ENCODE peak calls at places on chromosome X, in eight cellular contexts. D is tibial nerve; X is heart right ventricle; Z is GM06990; Y is CD8-positive, alpha-beta memory T cell; L is cardiac fibroblast; G is Caco-2; E is IMR-90. P is an unnamed sample.

GRCh38 chrX:150058728-150059127 is 120.4 kb upstream of the EOLA2 start:
- DNase-seq in D (no peak), X (no peak), Z (no peak), Y (no peak), L (no peak), G (no peak), E (no peak), P (no peak)

GRCh38 chrX:53421125-53421524 is 1.3 kb downstream of the SMC1A start:
- DNase-seq in D (no peak), X (no peak), Z (no peak), Y (no peak), L (no peak), G (no peak), E (no peak), P (no peak)

GRCh38 chrX:110691446-110691845 is 104.2 kb downstream of the CHRDL1 start:
- DNase-seq in D (no peak), X (no peak), Z (no peak), Y (no peak), L (no peak), G (no peak), E (no peak), P (no peak)

GRCh38 chrX:153226344-153227190 is 47.5 kb downstream of the MAGEA1 start:
- DNase-seq in D (peak; percentile 29), X (no peak), Z (no peak), Y (no peak), L (peak; percentile 44), G (peak; percentile 9), E (peak; percentile 2), P (no peak)

GRCh38 chrX:40106677-40107290 is 9.0 kb upstream of the BCOR start:
- DNase-seq in D (no peak), X (peak; percentile 19), Z (no peak), Y (no peak), L (no peak), G (no peak), E (no peak), P (no peak)

GRCh38 chrX:55342533-55343501 is 78.1 kb upstream of the PAGE3 start:
- DNase-seq in D (no peak), X (peak; percentile 7), Z (no peak), Y (peak; percentile 46), L (peak; percentile 11), G (peak; percentile 4), E (no peak), P (no peak)

GRCh38 chrX:19005909-19006308 is 22.0 kb upstream of the PHKA2 start:
- DNase-seq in D (no peak), X (no peak), Z (no peak), Y (no peak), L (no peak), G (no peak), E (no peak), P (no peak)

GRCh38 chrX:49846004-49846403 is 16.9 kb downstream of the PAGE4 start:
- DNase-seq in D (no peak), X (no peak), Z (no peak), Y (no peak), L (no peak), G (no peak), E (no peak), P (no peak)

GRCh38 chrX:19785647-19786046 is 101.8 kb downstream of the SH3KBP1 start:
- DNase-seq in D (no peak), X (no peak), Z (no peak), Y (no peak), L (no peak), G (no peak), E (no peak), P (no peak)

GRCh38 chrX:115311666-115312065 is 22.2 kb downstream of the LUZP4 start:
- DNase-seq in D (no peak), X (peak; percentile 22), Z (peak; percentile 18), Y (no peak), L (peak; percentile 3), G (no peak), E (no peak), P (no peak)

GRCh38 chrX:15241258-15241657 is 28.6 kb downstream of the ASB9 start:
- DNase-seq in D (no peak), X (no peak), Z (no peak), Y (no peak), L (no peak), G (no peak), E (no peak), P (no peak)

GRCh38 chrX:13258052-13258444 is 61.8 kb downstream of the ATXN3L start:
- DNase-seq in D (no peak), X (no peak), Z (no peak), Y (no peak), L (no peak), G (no peak), E (no peak), P (no peak)

GRCh38 chrX:23785564-23785963 is 2.6 kb downstream of the SAT1 start:
- DNase-seq in D (no peak), X (no peak), Z (no peak), Y (no peak), L (peak; percentile 43), G (no peak), E (no peak), P (no peak)

GRCh38 chrX:23783569-23784486 is 855 bp downstream of the SAT1 start:
- DNase-seq in D (no peak), X (no peak), Z (peak; percentile 25), Y (peak; percentile 16), L (peak; percentile 37), G (no peak), E (no peak), P (no peak)

GRCh38 chrX:23782863-23783568 is at the start of gene SAT1:
- DNase-seq in D (peak; percentile 91), X (peak; percentile 96), Z (peak; percentile 91), Y (peak; percentile 90), L (peak; percentile 97), G (peak; percentile 94), E (peak; percentile 91), P (peak; percentile 97)

GRCh38 chrX:23784487-23785301 is 1.7 kb downstream of the SAT1 start:
- DNase-seq in D (no peak), X (no peak), Z (no peak), Y (no peak), L (peak; percentile 82), G (no peak), E (peak; percentile 88), P (no peak)

GRCh38 chrX:23782455-23782854 is 518 bp upstream of the SAT1 start:
- DNase-seq in D (no peak), X (no peak), Z (no peak), Y (no peak), L (no peak), G (no peak), E (no peak), P (no peak)
- H3K4me3 ChIP-seq in D (no peak overlapping the region), X (peak overlapping the region; percentile 82), Z (peak overlapping the region; percentile 39), Y (peak overlapping the region; percentile 20), L (no peak overlapping the region), G (peak overlapping the region; percentile 19), E (no peak overlapping the region), P (peak overlapping the region; percentile 70)

GRCh38 chrX:37846141-37846540 is 1.2 kb downstream of the DYNLT3 start:
- DNase-seq in D (no peak), X (no peak), Z (no peak), Y (peak; percentile 27), L (no peak), G (no peak), E (peak; percentile 18), P (no peak)
- H3K4me3 ChIP-seq in D (no peak overlapping the region), X (no peak overlapping the region), Z (no peak overlapping the region), Y (no peak overlapping the region), L (no peak overlapping the region), G (peak overlapping the region; percentile 87), E (peak overlapping the region; percentile 9), P (peak overlapping the region; percentile 80)

GRCh38 chrX:134547047-134547679 is 87.2 kb downstream of the HPRT1 start:
- DNase-seq in D (no peak), X (no peak), Z (no peak), Y (no peak), L (peak; percentile 53), G (no peak), E (peak; percentile 43), P (no peak)

GRCh38 chrX:134554291-134554690 is 94.3 kb downstream of the HPRT1 start:
- DNase-seq in D (no peak), X (no peak), Z (no peak), Y (no peak), L (no peak), G (no peak), E (no peak), P (no peak)

GRCh38 chrX:134548844-134549205 is 88.9 kb downstream of the HPRT1 start:
- DNase-seq in D (no peak), X (no peak), Z (no peak), Y (no peak), L (no peak), G (no peak), E (no peak), P (no peak)

GRCh38 chrX:134548257-134548732 is 88.3 kb downstream of the HPRT1 start:
- DNase-seq in D (no peak), X (no peak), Z (no peak), Y (peak; percentile 12), L (no peak), G (no peak), E (no peak), P (no peak)

GRCh38 chrX:134551365-134552095 is 91.6 kb downstream of the HPRT1 start:
- DNase-seq in D (no peak), X (no peak), Z (no peak), Y (no peak), L (peak; percentile 59), G (no peak), E (peak; percentile 65), P (no peak)
- H3K4me3 ChIP-seq in D (no peak overlapping the region), X (peak overlapping the region; percentile 61), Z (no peak overlapping the region), Y (no peak overlapping the region), L (peak overlapping the region; percentile 21), G (no peak overlapping the region), E (peak overlapping the region; percentile 0), P (peak overlapping the region; percentile 56)

DNA sequence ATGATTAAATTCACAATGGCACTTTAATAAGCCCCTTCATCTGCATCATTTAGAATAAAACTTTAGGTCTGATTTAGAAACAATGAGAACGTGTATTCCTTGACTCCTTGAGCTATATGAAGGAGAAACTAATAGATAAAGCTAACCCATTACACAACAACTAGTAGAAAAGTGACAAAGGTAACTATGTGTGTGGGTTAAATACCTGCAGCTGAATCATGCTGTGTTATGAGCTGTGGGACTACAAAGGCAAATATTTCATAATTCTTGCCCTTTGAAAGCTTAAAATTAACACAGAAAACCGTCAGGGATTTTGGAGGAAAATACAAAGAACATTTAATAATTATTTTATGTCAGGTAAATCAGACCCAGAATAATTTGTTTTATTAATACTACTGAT is 886 bp upstream of the NDP start:
- DNase-seq in D (no peak), X (no peak), Z (no peak), Y (no peak), L (no peak), G (no peak), E (no peak), P (no peak)
- H3K4me3 ChIP-seq in D (no peak overlapping the region), X (peak overlapping the region; percentile 37), Z (no peak overlapping the region), Y (no peak overlapping the region), L (no peak overlapping the region), G (no peak overlapping the region), E (no peak overlapping the region), P (no peak overlapping the region)

DNA sequence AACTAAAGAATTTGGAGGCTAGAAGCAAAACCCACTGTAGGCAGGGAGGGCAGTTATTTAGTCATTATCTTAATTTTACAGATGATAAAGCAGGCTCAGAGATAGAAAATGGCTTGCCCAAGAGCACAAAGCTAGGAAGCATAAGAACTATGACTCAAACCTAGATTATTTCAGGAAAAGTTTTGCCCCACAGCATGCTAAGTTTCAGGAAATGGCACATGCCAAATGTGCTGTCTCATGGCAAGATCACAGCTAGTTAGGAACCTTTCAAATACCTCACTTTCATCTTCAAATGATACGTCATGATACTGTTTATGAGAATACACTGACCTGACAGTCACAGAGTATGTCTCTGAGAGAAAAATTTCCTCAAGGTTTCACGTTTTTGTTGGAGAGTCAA is 78.5 kb upstream of the SPANXC start:
- DNase-seq in D (no peak), X (no peak), Z (no peak), Y (no peak), L (no peak), G (no peak), E (no peak), P (no peak)
- H3K4me3 ChIP-seq in D (no peak overlapping the region), X (no peak overlapping the region), Z (no peak overlapping the region), Y (no peak overlapping the region), L (no peak overlapping the region), G (no peak overlapping the region), E (no peak overlapping the region), P (no peak overlapping the region)

P was measured in esophagus muscularis mucosa.